ENCODE peak calls at places on chromosomes 16 and 17, in five cellular contexts. W is stomach, Q is colonic mucosa, G is spleen, I is ascending aorta. B is an unnamed sample. For H3K4me1 and H3K9me3, the result is how much of the 10 kb centered on the place peaks cover.

GRCh38 chr17:81309140-81309858 is 14.2 kb upstream of the SLC38A10 start:
- DNase-seq in W (peak), G (peak), I (peak), Q (peak), B (peak)

GRCh38 chr17:63116967-63117366 is 150.9 kb downstream of the TANC2 start:
- DNase-seq in G (no peak), I (no peak), Q (no peak), W (no peak), B (peak)

GRCh38 chr16:56409195-56409594 is 16.1 kb downstream of the AMFR start:
- DNase-seq in Q (no peak), W (no peak), I (no peak), G (no peak), B (no peak)

GRCh38 chr16:11692651-11693050 is 24.4 kb downstream of the SNN start:
- DNase-seq in G (no peak), I (no peak), W (no peak), Q (no peak), B (no peak)

GRCh38 chr16:84643180-84643583 is 5.1 kb upstream of the KLHL36 start:
- DNase-seq in I (peak), G (no peak), Q (peak), W (peak), B (no peak)

GRCh38 chr17:73559532-73559931 is 84.7 kb downstream of the SDK2 start:
- DNase-seq in Q (no peak), W (no peak), G (no peak), I (no peak), B (no peak)

GRCh38 chr17:7133424-7133823 is 18.8 kb upstream of the ASGR2 start:
- DNase-seq in Q (no peak), I (no peak), G (peak), W (no peak), B (no peak)

GRCh38 chr17:3978421-3979275 is 14.4 kb upstream of the ATP2A3 start:
- DNase-seq in W (peak), G (peak), Q (peak), I (no peak), B (no peak)

GRCh38 chr16:89613101-89613953 is at the start of gene DPEP1:
- DNase-seq in G (no peak), Q (no peak), I (no peak), W (no peak), B (no peak)

GRCh38 chr16:65062736-65063583 is 58.9 kb downstream of the CDH11 start:
- DNase-seq in Q (no peak), W (no peak), I (no peak), G (no peak), B (no peak)

GRCh38 chr16:56190903-56191806 is at the start of gene GNAO1:
- DNase-seq in G (peak), Q (no peak), I (no peak), W (peak), B (peak)

GRCh38 chr16:68272501-68273209 is 8.3 kb downstream of the SLC7A6 start:
- DNase-seq in W (peak), I (no peak), Q (peak), G (no peak), B (no peak)

GRCh38 chr17:72368191-72368590 is 247.4 kb downstream of the SOX9 start:
- DNase-seq in I (no peak), W (no peak), Q (no peak), G (no peak), B (no peak)

GRCh38 chr16:85258166-85258565 is 145.9 kb upstream of the CIBAR2 start:
- DNase-seq in Q (no peak), G (no peak), W (no peak), I (no peak), B (no peak)

GRCh38 chr16:83215417-83216001 is 588.7 kb downstream of the CDH13 start:
- DNase-seq in Q (peak), W (peak), G (no peak), I (no peak), B (no peak)

GRCh38 chr16:72198021-72198420 is 26.1 kb upstream of the PMFBP1 start:
- DNase-seq in Q (no peak), G (no peak), I (no peak), W (no peak), B (peak)

GRCh38 chr17:77886387-77886728 is 72.1 kb upstream of the TNRC6C start:
- DNase-seq in Q (peak), I (peak), W (peak), G (peak), B (no peak)

GRCh38 chr17:63356275-63356905 is 89.7 kb downstream of the CYB561 start:
- DNase-seq in Q (no peak), I (no peak), W (no peak), G (no peak), B (no peak)

GRCh38 chr16:57276596-57276995 is 7.9 kb downstream of the PLLP start:
- DNase-seq in Q (no peak), W (no peak), G (no peak), I (no peak), B (peak)

GRCh38 chr16:67967183-67967955 is 1.1 kb downstream of the SLC12A4 start:
- DNase-seq in G (peak), Q (no peak), I (no peak), W (no peak), B (no peak)

GRCh38 chr16:610513-611381 is 20.0 kb upstream of the WFIKKN1 start:
- DNase-seq in G (peak), W (peak), I (no peak), Q (peak), B (no peak)

GRCh38 chr16:53022374-53022773 is 30.3 kb downstream of the CHD9NB start:
- DNase-seq in I (no peak), Q (peak), W (peak), G (no peak), B (peak)

GRCh38 chr17:7750321-7750821 is 32.8 kb downstream of the DNAH2 start:
- DNase-seq in Q (no peak), G (no peak), I (no peak), W (no peak), B (no peak)

GRCh38 chr16:80788016-80788415 is 16.4 kb downstream of the CDYL2 start:
- DNase-seq in G (no peak), I (no peak), Q (no peak), W (no peak), B (no peak)

GRCh38 chr17:76138234-76138895 is 2.7 kb downstream of the FOXJ1 start:
- DNase-seq in W (no peak), Q (no peak), G (peak), I (no peak), B (no peak)

GRCh38 chr16:88347656-88348376 is 34.9 kb upstream of the ZNF469 start:
- DNase-seq in G (peak), Q (no peak), I (no peak), W (no peak), B (no peak)

GRCh38 chr16:46859719-46860152 is 24.4 kb upstream of the GPT2 start:
- DNase-seq in I (no peak), G (peak), W (peak), Q (peak), B (no peak)

GRCh38 chr17:79002796-79003593 is 6.6 kb downstream of the CANT1 start:
- DNase-seq in Q (peak), I (no peak), G (no peak), W (no peak), B (no peak)

GRCh38 chr17:2243953-2244352 is 59.6 kb downstream of the SMG6 start:
- DNase-seq in I (no peak), Q (no peak), W (no peak), G (no peak), B (no peak)

GRCh38 chr17:33676444-33676843 is 383.3 kb upstream of the ASIC2 start:
- DNase-seq in I (no peak), Q (no peak), W (no peak), G (no peak), B (no peak)

GRCh38 chr17:71496552-71496951 is 624.3 kb upstream of the SOX9 start:
- DNase-seq in Q (no peak), G (no peak), W (no peak), I (no peak), B (no peak)

DNA sequence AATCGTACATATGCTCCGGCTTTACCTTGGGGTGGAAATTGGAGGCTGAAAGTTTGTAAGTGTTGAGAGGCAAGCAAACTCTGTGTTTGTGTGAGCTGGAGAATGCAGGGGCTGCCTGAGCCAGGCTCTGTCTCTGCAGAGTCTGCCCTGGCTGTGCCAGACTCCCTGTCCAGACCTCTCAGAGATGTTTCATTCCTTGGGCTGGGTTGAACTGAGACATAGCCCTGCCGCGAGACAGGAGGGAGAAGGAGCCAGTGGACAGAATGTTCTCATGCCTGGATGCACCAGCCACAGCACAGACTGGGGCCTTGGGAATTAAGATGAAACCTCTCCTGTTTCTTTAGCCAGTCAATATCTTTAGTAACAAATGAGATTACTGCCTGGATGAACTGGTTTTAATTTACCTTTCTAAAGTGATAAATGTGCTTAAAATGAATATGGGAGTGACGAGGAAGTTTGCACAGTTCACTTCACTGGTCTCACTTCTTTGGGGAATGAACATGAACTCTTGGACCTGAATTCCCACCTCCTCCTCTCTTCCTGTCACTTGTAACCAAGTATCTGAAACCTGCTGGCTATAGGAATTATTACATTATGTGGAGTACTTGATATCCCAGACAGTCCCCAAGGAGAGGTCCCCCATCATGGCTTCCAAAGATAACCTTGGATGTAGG is 40.1 kb downstream of the YPEL2 start:
- DNase-seq in W (no peak), Q (peak), I (peak), G (no peak), B (no peak)
- H3K4me1 ChIP-seq in W (half or more), Q (half or more), I (half or more), G (half or more), B (under half)

DNA sequence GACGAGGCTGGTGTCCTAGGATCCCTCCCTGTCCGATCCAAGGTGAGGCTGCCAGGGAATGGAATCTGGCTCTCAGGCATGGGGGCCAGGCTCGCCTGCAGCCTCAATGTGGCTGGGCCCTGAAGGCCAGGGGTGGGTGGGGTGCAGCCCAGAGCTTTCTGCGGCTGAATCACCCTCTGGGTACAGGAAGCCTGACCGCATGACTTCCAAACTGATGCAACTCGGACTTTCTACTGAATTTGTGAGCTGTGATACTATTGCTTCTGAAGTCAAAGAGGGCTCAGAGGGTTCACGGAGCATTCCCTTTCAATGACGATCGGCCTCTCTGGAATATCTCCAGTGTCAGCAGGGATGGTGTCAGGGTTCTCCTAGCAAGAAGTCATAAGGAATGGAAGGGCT is 123.7 kb downstream of the METRNL start:
- DNase-seq in G (peak), I (peak), Q (peak), W (peak), B (no peak)
- H3K9me3 ChIP-seq in G (under half), I (under half), Q (under half), W (under half), B (under half)

GRCh38 chr17:68457539-68458259 is 403 bp upstream of the WIPI1 start:
- DNase-seq in I (peak), Q (peak), W (peak), G (peak), B (peak)

GRCh38 chr17:68456529-68457167 is 648 bp downstream of the WIPI1 start:
- DNase-seq in W (peak), I (peak), G (peak), Q (peak), B (no peak)

GRCh38 chr17:68453991-68454665 is 3.2 kb downstream of the WIPI1 start:
- DNase-seq in Q (no peak), W (no peak), I (no peak), G (no peak), B (no peak)

GRCh38 chr17:68457168-68457538 is at the start of gene WIPI1:
- DNase-seq in I (peak), Q (peak), G (peak), W (no peak), B (no peak)

GRCh38 chr17:68455756-68456528 is 1.4 kb downstream of the WIPI1 start:
- DNase-seq in G (no peak), W (peak), I (no peak), Q (no peak), B (no peak)
- H3K4me1 ChIP-seq in G (half or more), W (half or more), I (under half), Q (under half), B (under half)

GRCh38 chr17:41190328-41190727 is 641 bp downstream of the KRTAP9-1 start:
- DNase-seq in I (no peak), Q (no peak), W (no peak), G (no peak), B (no peak)

GRCh38 chr17:41185001-41185400 is 290 bp upstream of the KRTAP4-1 start:
- DNase-seq in I (no peak), G (no peak), W (no peak), Q (no peak), B (no peak)

GRCh38 chr17:41184480-41184961 is at the start of gene KRTAP4-1:
- DNase-seq in W (no peak), Q (no peak), I (no peak), G (peak), B (no peak)

DNA sequence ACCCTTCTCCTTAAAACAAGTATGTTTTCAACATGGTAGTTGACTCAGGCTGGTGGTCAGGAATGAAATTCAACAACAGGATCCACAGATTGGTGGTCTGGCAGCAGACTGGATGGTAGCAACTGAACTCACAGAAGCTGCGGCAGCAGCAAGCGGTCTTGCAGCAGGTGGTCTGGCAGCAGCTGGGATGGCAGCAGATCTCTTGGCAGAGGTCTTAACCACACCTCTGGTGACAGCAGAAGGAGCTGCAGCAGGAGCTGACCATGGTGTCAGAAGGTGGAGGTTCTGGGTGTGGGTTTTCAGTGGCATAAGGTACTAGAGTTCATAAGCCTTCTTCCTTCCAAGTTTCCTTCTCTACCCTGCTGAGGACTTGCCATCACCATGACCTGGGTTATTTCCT is 2.2 kb upstream of the KRTAP4-1 start:
- DNase-seq in I (no peak), G (no peak), W (no peak), Q (no peak), B (no peak)
- H3K9me3 ChIP-seq in I (under half), G (under half), W (under half), Q (under half), B (under half)

GRCh38 chr17:50196036-50196435 is 5.4 kb downstream of the COL1A1 start:
- DNase-seq in G (no peak), Q (no peak), W (no peak), I (no peak), B (no peak)
- H3K4me1 ChIP-seq in G (under half), Q (under half), W (half or more), I (under half), B (under half)

GRCh38 chr17:39669897-39670735 is 1.9 kb downstream of the PNMT start:
- DNase-seq in G (no peak), W (no peak), I (no peak), Q (no peak), B (no peak)
- H3K9me3 ChIP-seq in G (under half), W (under half), I (under half), Q (under half), B (under half)

GRCh38 chr16:3579776-3580175 is 2.6 kb upstream of the NLRC3 start:
- DNase-seq in Q (no peak), I (no peak), G (no peak), W (no peak), B (no peak)

GRCh38 chr16:3578121-3578520 is 918 bp upstream of the NLRC3 start:
- DNase-seq in G (peak), I (no peak), W (no peak), Q (no peak), B (no peak)

GRCh38 chr16:3580271-3580670 is 3.1 kb upstream of the NLRC3 start:
- DNase-seq in W (no peak), I (no peak), Q (no peak), G (no peak), B (no peak)

GRCh38 chr16:3577302-3577752 is at the start of gene NLRC3:
- DNase-seq in I (no peak), W (no peak), Q (no peak), G (peak), B (no peak)

GRCh38 chr16:3578610-3579551 is 1.7 kb upstream of the NLRC3 start:
- DNase-seq in W (peak), I (no peak), Q (no peak), G (peak), B (no peak)
- H3K4me1 ChIP-seq in W (under half), I (under half), Q (under half), G (half or more), B (under half)

GRCh38 chr17:43350888-43351361 is 47.9 kb upstream of the ARL4D start:
- DNase-seq in Q (no peak), I (no peak), G (no peak), W (no peak), B (no peak)
- H3K9me3 ChIP-seq in Q (under half), I (under half), G (under half), W (under half), B (under half)

GRCh38 chr16:77868052-77868451 is 79.7 kb downstream of the VAT1L start:
- DNase-seq in W (no peak), G (no peak), Q (no peak), I (no peak), B (no peak)
- H3K4me1 ChIP-seq in W (under half), G (under half), Q (under half), I (under half), B (under half)